ENCODE peak calls at places on chromosomes 2 and 18, in seven cellular contexts. U, I, D, T, M, O and N are unnamed samples.

GRCh38 chr2:77296791-77297190 is 225.4 kb downstream of the LRRTM4 start:
- DNase-seq in U (no peak), O (no peak), T (no peak), I (no peak), D (no peak), M (no peak), N (no peak)

GRCh38 chr2:136381722-136382633 is 264.0 kb upstream of the CXCR4 start:
- DNase-seq in M (no peak), U (no peak), O (no peak), D (no peak), T (no peak), I (no peak), N (no peak)

GRCh38 chr2:212537311-212538155 is 1.1 kb downstream of the ERBB4 start:
- DNase-seq in D (peak), M (no peak), T (peak), O (no peak), U (peak), I (peak), N (no peak)

GRCh38 chr18:39531659-39532058 is 1966.1 kb upstream of the CELF4 start:
- DNase-seq in U (no peak), M (no peak), D (no peak), I (no peak), O (no peak), T (no peak), N (no peak)

GRCh38 chr2:9703701-9704221 is 73.0 kb upstream of the YWHAQ start:
- DNase-seq in U (peak), D (peak), T (peak), O (peak), M (peak), I (peak), N (no peak)

GRCh38 chr2:217826505-217826904 is 176.3 kb downstream of the TNS1 start:
- DNase-seq in I (no peak), U (peak), T (no peak), D (no peak), O (peak), M (no peak), N (no peak)

GRCh38 chr18:10475633-10476388 is 21.4 kb downstream of the APCDD1 start:
- DNase-seq in I (no peak), M (no peak), O (no peak), D (no peak), T (no peak), U (no peak), N (no peak)

GRCh38 chr2:162928356-162928755 is 89.8 kb upstream of the KCNH7 start:
- DNase-seq in I (no peak), M (no peak), T (no peak), O (no peak), D (no peak), U (no peak), N (peak)

GRCh38 chr18:36828157-36828629 is 609 bp downstream of the TPGS2 start:
- DNase-seq in U (peak), D (peak), O (peak), T (no peak), M (peak), I (no peak), N (peak)

GRCh38 chr18:58446661-58447060 is 182.2 kb downstream of the ALPK2 start:
- DNase-seq in I (no peak), U (no peak), M (no peak), O (no peak), T (no peak), D (no peak), N (no peak)